ENCODE peak calls at places on chromosomes 12 and 14, in four cellular contexts. A is K562, X is fibroblast of mammary gland, R is adipocyte. F is an unnamed sample.

GRCh38 chr12:49298160-49298559 is 3.2 kb downstream of the PRPH start:
- DNase-seq in A (no peak), X (no peak), R (no peak), F (no peak)

GRCh38 chr14:94460631-94461416 is 8.2 kb upstream of the SERPINA11 start:
- DNase-seq in A (no peak), X (no peak), R (no peak), F (no peak)

GRCh38 chr14:102085503-102085902 is 1.3 kb downstream of the HSP90AA1 start:
- DNase-seq in A (no peak), X (no peak), R (no peak), F (peak)

GRCh38 chr14:96390965-96391292 is 999 bp upstream of the AK7 start:
- DNase-seq in A (no peak), X (no peak), R (no peak), F (no peak)

GRCh38 chr12:96514328-96514727 is 25.0 kb downstream of the CFAP54 start:
- DNase-seq in A (no peak), X (no peak), R (peak), F (no peak)

GRCh38 chr14:68935761-68936209 is 43.3 kb downstream of the ACTN1 start:
- DNase-seq in A (no peak), X (peak), R (no peak), F (no peak)

GRCh38 chr12:130589391-130590317 is 126.4 kb downstream of the RIMBP2 start:
- DNase-seq in A (no peak), X (no peak), R (no peak), F (no peak)

GRCh38 chr14:25381498-25381897 is 331.6 kb upstream of the STXBP6 start:
- DNase-seq in A (no peak), X (peak), R (no peak), F (no peak)

GRCh38 chr12:85784096-85784720 is 52.0 kb downstream of the RASSF9 start:
- DNase-seq in A (no peak), X (no peak), R (no peak), F (no peak)

GRCh38 chr14:56650075-56650474 is 70.5 kb downstream of the TMEM260 start:
- DNase-seq in A (no peak), X (no peak), R (no peak), F (no peak)

GRCh38 chr12:53208877-53209463 is 1.9 kb upstream of the ITGB7 start:
- DNase-seq in A (no peak), X (no peak), R (no peak), F (no peak)

GRCh38 chr12:105738036-105738435 is 400.7 kb downstream of the NUAK1 start:
- DNase-seq in A (no peak), X (no peak), R (no peak), F (no peak)

GRCh38 chr12:121926874-121927706 is 8.7 kb downstream of the CFAP251 start:
- DNase-seq in A (no peak), X (no peak), R (no peak), F (no peak)

GRCh38 chr12:124771462-124772361 is 92.0 kb downstream of the SCARB1 start:
- DNase-seq in A (peak), X (peak), R (peak), F (peak)

GRCh38 chr14:30402846-30403245 is 156.1 kb upstream of the G2E3 start:
- DNase-seq in A (no peak), X (no peak), R (no peak), F (no peak)

GRCh38 chr12:45248095-45248494 is 32.2 kb downstream of the ANO6 start:
- DNase-seq in A (no peak), X (no peak), R (no peak), F (no peak)

GRCh38 chr12:71655907-71656306 is 7.7 kb downstream of the ZFC3H1 start:
- DNase-seq in A (no peak), X (no peak), R (no peak), F (no peak)

GRCh38 chr12:51971679-51972423 is 20.4 kb downstream of the ACVR1B start:
- DNase-seq in A (no peak), X (no peak), R (peak), F (no peak)
- H3K4me3 ChIP-seq in A (no peak), X (no peak), R (peak), F (no peak)

DNA sequence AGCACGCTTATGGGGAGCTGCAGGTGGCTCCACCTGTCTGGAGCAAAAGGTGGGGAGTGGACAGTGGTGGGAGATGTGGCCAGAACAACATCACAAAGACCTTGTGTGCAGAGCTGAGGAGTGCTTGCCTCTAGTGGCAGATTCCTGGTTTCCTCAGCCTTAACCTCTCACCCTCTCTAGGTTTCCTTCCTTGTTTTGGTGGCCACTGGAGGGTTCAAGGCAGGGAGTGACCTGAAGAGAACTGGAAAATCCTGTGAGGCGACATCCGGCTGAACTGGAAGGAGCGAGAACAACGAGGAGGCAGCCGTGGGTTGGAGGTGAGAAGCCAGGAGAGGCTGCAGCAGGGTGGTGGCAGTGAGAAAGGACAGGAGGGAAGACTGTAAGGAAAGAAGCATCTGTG is 6.3 kb upstream of the FLVCR2 start:
- DNase-seq in A (no peak), X (no peak), R (no peak), F (no peak)
- H3K4me3 ChIP-seq in A (no peak), X (no peak), R (no peak), F (no peak)

GRCh38 chr14:65958664-65959562 is 527.3 kb upstream of the CCDC196 start:
- DNase-seq in A (peak), X (peak), R (peak), F (no peak)

GRCh38 chr14:65957631-65958205 is 528.5 kb upstream of the CCDC196 start:
- DNase-seq in A (no peak), X (no peak), R (no peak), F (no peak)

GRCh38 chr14:65949711-65950516 is 536.3 kb upstream of the CCDC196 start:
- DNase-seq in A (no peak), X (peak), R (peak), F (no peak)

GRCh38 chr14:65959563-65960024 is 526.6 kb upstream of the CCDC196 start:
- DNase-seq in A (no peak), X (no peak), R (no peak), F (no peak)

GRCh38 chr14:65954915-65955314 is 531.3 kb upstream of the CCDC196 start:
- DNase-seq in A (no peak), X (no peak), R (no peak), F (no peak)
- H3K4me3 ChIP-seq in A (no peak), X (no peak), R (no peak), F (no peak)

GRCh38 chr14:22555573-22556011 is 33.4 kb downstream of the DAD1 start:
- DNase-seq in A (no peak), X (peak), R (no peak), F (no peak)

GRCh38 chr14:22556021-22556989 is 32.7 kb downstream of the DAD1 start:
- DNase-seq in A (peak), X (peak), R (no peak), F (no peak)

GRCh38 chr14:22553445-22553844 is 35.6 kb downstream of the DAD1 start:
- DNase-seq in A (no peak), X (no peak), R (no peak), F (no peak)

GRCh38 chr14:22556990-22557623 is 31.9 kb downstream of the DAD1 start:
- DNase-seq in A (peak), X (peak), R (peak), F (peak)

DNA sequence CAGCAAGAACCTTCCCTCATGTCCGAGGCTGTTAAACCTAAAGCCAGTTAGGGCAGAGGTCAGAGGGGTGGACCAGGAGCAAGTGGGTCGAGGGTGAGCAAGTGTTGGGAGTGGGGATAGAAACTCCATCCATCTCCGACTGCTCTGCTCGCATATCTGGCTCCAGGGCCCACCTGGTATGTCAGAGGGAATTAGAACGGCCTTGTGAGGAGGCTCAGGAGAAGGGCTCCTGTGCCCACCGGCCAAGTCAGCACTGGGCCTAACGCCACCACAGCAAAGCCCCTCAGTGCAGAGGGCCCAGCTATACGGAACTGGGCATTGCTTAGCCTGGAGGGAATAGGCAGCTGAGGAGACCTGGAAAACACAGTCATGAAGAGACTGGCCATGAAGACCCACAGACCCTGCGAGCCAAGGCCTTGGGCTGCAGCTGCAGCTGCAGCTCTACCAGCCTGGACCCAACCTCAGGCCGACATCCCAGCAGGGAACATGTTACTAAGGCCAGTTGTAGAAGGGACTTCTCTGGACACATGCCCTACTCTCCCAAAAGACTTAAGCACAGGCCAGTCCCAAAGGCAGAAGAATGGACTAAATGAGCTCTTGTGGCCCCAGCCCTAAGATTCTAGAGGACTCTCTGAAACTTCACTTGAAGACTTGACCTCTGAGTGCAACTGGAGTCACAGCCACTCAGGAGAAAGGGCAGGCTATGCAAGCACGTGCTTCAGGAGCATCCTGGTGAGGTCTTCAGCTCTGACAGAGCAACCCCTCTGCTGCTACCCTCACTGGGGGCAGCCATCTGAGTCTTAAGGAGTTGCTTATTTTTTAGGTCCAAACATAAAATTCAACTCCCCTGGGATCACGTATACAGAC is 34.1 kb downstream of the DAD1 start:
- DNase-seq in A (no peak), X (no peak), R (no peak), F (no peak)
- H3K4me3 ChIP-seq in A (no peak), X (no peak), R (no peak), F (no peak)

GRCh38 chr12:111636209-111636928 is 37.3 kb upstream of the ATXN2 start:
- DNase-seq in A (peak), X (peak), R (peak), F (no peak)
- H3K4me3 ChIP-seq in A (peak), X (no peak), R (peak), F (no peak)

GRCh38 chr14:77014734-77015133 is 13.8 kb downstream of the IRF2BPL start:
- DNase-seq in A (no peak), X (no peak), R (no peak), F (no peak)
- H3K4me3 ChIP-seq in A (no peak), X (no peak), R (no peak), F (no peak)

GRCh38 chr12:52032431-52032796 is 18.8 kb upstream of the NR4A1 start:
- DNase-seq in A (no peak), X (peak), R (peak), F (no peak)
- H3K4me3 ChIP-seq in A (peak), X (peak), R (peak), F (peak)

GRCh38 chr14:100555436-100556067 is 31.7 kb downstream of the BEGAIN start:
- DNase-seq in A (no peak), X (no peak), R (no peak), F (no peak)

GRCh38 chr14:100557658-100558057 is 29.6 kb downstream of the BEGAIN start:
- DNase-seq in A (no peak), X (peak), R (no peak), F (no peak)

GRCh38 chr14:100558226-100558625 is 29.0 kb downstream of the BEGAIN start:
- DNase-seq in A (no peak), X (no peak), R (no peak), F (no peak)

GRCh38 chr14:100556076-100556475 is 31.1 kb downstream of the BEGAIN start:
- DNase-seq in A (peak), X (no peak), R (no peak), F (no peak)

DNA sequence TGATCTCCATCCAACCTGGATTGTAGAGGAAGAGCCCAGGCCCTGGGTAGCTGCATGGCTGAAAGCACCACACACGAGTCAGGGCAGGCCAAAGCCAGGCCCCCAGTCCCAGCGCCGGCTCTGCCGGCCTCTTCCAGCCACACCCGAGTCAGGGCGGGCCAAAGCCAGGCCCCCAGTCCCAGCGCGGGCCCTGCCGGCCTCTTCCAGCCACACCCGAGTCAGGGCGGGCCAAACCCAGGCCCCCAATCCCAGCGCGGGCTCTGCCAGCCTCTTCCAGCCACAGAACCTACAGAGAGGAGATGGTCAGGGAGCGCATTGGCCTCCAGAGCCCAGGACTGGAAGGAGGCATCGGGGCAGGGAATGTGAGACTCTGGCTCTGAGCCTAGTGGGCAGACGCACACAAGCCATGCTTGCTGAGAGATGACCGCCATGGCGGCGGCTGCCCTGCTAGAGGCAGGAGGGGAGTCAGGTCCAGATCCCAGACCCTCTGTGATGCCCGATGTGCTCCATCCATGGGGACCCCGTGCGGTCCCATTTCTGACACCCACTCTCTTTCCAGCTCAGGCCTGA is 30.2 kb downstream of the BEGAIN start:
- DNase-seq in A (peak), X (no peak), R (no peak), F (no peak)
- H3K4me3 ChIP-seq in A (no peak), X (no peak), R (no peak), F (no peak)

GRCh38 chr12:10154145-10154496 is 17.8 kb downstream of the OLR1 start:
- DNase-seq in A (no peak), X (no peak), R (no peak), F (no peak)
- H3K4me3 ChIP-seq in A (no peak), X (peak), R (peak), F (no peak)